ENCODE peak calls at places on chromosomes 4 and X, in six cellular contexts. H, J, M, S, Q and Z are unnamed samples.

GRCh38 chr4:154578919-154579318 is 11.6 kb downstream of the FGA start:
- DNase-seq in J (peak; percentile 23), S (no peak), M (peak; percentile 4), H (no peak), Q (no peak), Z (no peak)

GRCh38 chr4:60422440-60422839 is 777.7 kb upstream of the ADGRL3 start:
- DNase-seq in S (no peak), M (no peak), H (no peak), Q (no peak), J (no peak), Z (no peak)

GRCh38 chr4:112564706-112565270 is 48.8 kb upstream of the NEUROG2 start:
- DNase-seq in H (no peak), J (no peak), M (no peak), Q (no peak), S (no peak), Z (no peak)

GRCh38 chr4:159719531-159719930 is 616.7 kb downstream of the RAPGEF2 start:
- DNase-seq in S (no peak), J (no peak), H (no peak), Q (no peak), M (no peak), Z (no peak)

GRCh38 chr4:154577324-154577723 is 13.2 kb downstream of the FGA start:
- DNase-seq in H (no peak), M (no peak), J (no peak), S (no peak), Q (no peak), Z (no peak)

GRCh38 chr4:52103314-52103713 is 52.2 kb downstream of the SPATA18 start:
- DNase-seq in J (peak; percentile 59), M (peak; percentile 63), Q (no peak), H (peak; percentile 40), S (no peak), Z (no peak)

GRCh38 chr4:52751349-52751911 is at the start of gene ERVMER34-1:
- DNase-seq in Q (peak; percentile 62), M (peak; percentile 24), J (peak; percentile 9), H (peak; percentile 83), S (peak; percentile 39), Z (no peak)

GRCh38 chrX:154074199-154074598 is 23.3 kb downstream of the MECP2 start:
- DNase-seq in S (peak; percentile 48), J (peak; percentile 73), M (peak; percentile 43), H (peak; percentile 18), Q (no peak), Z (peak; percentile 16)

GRCh38 chr4:147546341-147546740 is 65.4 kb downstream of the EDNRA start:
- DNase-seq in M (peak; percentile 98), J (peak; percentile 97), Q (no peak), H (no peak), S (peak; percentile 14), Z (peak; percentile 94)

GRCh38 chr4:27006247-27006603 is 145.6 kb downstream of the STIM2 start:
- DNase-seq in H (no peak), S (no peak), J (peak; percentile 39), Q (no peak), M (no peak), Z (no peak)

GRCh38 chrX:153631931-153632611 is 14.9 kb upstream of the DUSP9 start:
- DNase-seq in J (no peak), Q (no peak), M (no peak), S (no peak), H (no peak), Z (no peak)

GRCh38 chr4:141654098-141654497 is 17.7 kb downstream of the IL15 start:
- DNase-seq in H (peak; percentile 30), J (peak; percentile 54), S (no peak), M (peak; percentile 28), Q (peak; percentile 28), Z (no peak)

GRCh38 chr4:19324175-19324574 is 927.5 kb upstream of the SLIT2 start:
- DNase-seq in Q (no peak), J (no peak), H (no peak), M (no peak), S (no peak), Z (no peak)

GRCh38 chr4:154609532-154609931 is 2.9 kb downstream of the FGG start:
- DNase-seq in H (no peak), Q (no peak), J (no peak), M (no peak), S (no peak), Z (no peak)

GRCh38 chrX:73127700-73128241 is 48.5 kb upstream of the PABPC1L2A start:
- DNase-seq in J (no peak), Q (no peak), S (no peak), M (no peak), H (peak; percentile 17), Z (no peak)

GRCh38 chrX:46670316-46670715 is 88.6 kb downstream of the SLC9A7 start:
- DNase-seq in H (no peak), J (no peak), Q (no peak), S (no peak), M (no peak), Z (no peak)

GRCh38 chrX:38181357-38181756 is 39.3 kb downstream of the SRPX start:
- DNase-seq in M (no peak), J (no peak), H (no peak), S (no peak), Q (no peak), Z (no peak)

DNA sequence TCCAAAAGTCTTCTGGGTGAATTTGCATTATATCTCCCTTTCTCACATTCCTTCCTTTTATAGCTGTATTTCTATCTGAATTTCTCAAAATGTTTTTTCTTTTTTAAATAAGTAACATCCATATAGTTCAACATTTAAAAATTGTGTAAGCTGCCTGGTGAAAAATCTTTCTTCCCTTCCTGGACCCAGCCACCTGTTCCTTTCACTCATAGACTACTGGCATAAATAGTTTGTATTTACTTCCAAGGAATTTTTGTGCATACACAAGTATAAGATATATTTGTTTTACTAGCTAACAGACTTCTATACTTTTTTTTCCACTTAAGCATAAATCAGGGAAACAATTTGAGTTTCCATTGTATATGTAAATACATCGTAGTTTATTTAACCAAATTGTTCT is 35.7 kb downstream of the PACRGL start:
- DNase-seq in S (no peak), M (no peak), J (no peak), H (no peak), Q (no peak), Z (no peak)
- H3K4me3 ChIP-seq in S (no peak overlapping the region), M (no peak overlapping the region), J (no peak overlapping the region), H (no peak overlapping the region), Q (no peak overlapping the region), Z (no peak overlapping the region)

GRCh38 chr4:186554485-186554884 is 882 bp downstream of the MTNR1A start:
- DNase-seq in J (peak; percentile 36), H (peak; percentile 46), M (peak; percentile 17), Q (peak; percentile 82), S (peak; percentile 28), Z (no peak)

GRCh38 chr4:186554890-186555827 is at the start of gene MTNR1A:
- DNase-seq in H (peak; percentile 63), J (peak; percentile 22), Q (peak; percentile 63), S (peak; percentile 19), M (no peak), Z (no peak)

GRCh38 chr4:186551849-186552248 is 3.5 kb downstream of the MTNR1A start:
- DNase-seq in S (no peak), J (no peak), M (no peak), H (no peak), Q (no peak), Z (no peak)

GRCh38 chr4:186557061-186557460 is 1.7 kb upstream of the MTNR1A start:
- DNase-seq in H (no peak), M (peak; percentile 28), S (no peak), Q (no peak), J (peak; percentile 32), Z (peak; percentile 4)

DNA sequence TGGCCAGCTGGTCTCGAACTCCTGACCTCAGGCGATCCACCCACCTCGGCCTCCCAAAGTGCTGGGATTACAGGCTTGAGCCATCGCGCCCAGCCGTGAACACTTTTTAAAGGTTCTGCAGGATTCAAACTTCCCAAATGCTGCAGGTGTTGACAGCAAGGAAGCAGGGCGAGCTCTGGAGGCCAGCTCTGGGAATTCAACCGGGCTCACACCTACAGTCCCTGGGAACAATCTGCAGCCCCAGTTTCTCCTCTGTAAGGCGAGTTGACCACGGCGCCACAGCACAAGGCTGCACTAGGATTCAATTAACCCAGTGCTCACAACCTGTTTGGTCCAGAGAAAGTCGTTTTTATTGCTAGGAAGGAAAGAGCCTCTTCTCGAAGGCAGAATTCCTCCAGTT is 1.6 kb downstream of the MTNR1A start:
- DNase-seq in H (peak; percentile 39), M (no peak), S (no peak), Q (peak; percentile 57), J (no peak), Z (no peak)
- H3K4me3 ChIP-seq in H (no peak overlapping the region), M (no peak overlapping the region), S (no peak overlapping the region), Q (peak overlapping the region; percentile 60), J (no peak overlapping the region), Z (no peak overlapping the region)

DNA sequence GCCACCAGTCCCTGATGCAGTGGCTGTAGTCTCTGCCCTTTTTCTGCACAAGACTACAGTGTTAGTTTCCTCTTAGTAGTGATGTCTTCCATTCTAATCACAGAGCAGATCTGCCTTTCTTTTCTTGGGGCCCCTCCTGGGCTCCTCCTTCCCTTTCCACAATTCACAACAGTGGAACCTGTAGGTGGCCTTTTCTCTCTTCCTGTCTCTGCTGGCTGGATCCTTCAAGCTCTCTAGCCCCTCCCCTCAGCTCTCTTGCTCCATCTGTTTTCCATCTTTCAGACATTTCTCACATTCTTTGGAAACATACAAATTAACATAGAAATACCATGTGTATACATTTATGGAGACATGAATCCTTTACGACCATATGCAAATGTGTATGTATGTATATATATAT is 284 bp upstream of the SPIN2A start:
- DNase-seq in M (peak; percentile 11), H (peak; percentile 23), S (no peak), Q (no peak), J (peak; percentile 18), Z (no peak)
- H3K4me3 ChIP-seq in M (no peak overlapping the region), H (peak overlapping the region; percentile 31), S (no peak overlapping the region), Q (no peak overlapping the region), J (peak overlapping the region; percentile 24), Z (peak overlapping the region; percentile 36)

DNA sequence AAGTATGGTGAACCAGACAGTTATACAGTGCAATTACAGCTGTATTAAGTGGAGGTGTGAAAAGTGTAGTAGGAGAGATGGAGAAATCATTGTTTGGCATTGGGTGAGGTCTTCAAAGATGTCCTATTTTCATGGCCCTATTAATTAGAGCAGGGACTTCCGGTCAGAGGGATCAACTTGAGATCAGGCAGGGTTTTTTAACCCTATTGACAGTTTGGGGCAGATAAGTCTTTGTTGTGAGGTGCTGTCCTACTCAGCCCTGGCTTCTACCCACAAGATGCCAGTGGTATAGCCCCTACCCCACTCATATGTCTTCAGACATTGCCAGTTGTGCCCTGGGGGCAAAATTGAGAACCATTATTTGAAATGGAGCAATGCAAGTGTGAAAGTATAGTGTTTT is 9.9 kb downstream of the USP9X start:
- DNase-seq in Q (no peak), S (no peak), H (no peak), M (no peak), J (no peak), Z (no peak)
- H3K4me3 ChIP-seq in Q (no peak overlapping the region), S (no peak overlapping the region), H (no peak overlapping the region), M (no peak overlapping the region), J (no peak overlapping the region), Z (no peak overlapping the region)

DNA sequence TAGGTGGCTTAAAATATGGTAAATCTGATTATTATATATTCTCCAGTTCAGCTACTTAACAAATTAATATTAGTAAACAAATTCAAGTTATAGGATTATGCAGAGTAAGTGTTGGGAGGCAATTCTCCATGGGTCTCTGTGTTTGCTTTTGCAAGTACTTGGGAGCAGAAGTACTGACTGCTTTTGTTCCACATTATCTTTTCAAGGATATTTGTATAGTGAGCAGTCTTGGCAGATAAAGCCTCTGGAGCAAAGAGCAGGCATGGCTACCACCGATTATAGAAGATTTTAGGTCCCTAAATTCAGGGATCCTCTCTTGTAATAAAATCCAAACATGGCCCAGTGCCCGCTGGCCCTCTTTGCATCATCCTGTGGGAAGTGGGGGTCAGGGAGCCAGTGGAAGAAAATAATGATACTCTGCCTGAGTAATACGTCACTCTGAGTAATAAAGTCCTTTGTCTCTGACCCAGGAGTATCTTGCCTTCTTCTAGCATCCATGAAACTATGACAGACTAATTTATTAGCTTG is 23.2 kb downstream of the NDNF start:
- DNase-seq in S (no peak), H (no peak), Q (no peak), J (no peak), M (no peak), Z (no peak)
- H3K4me3 ChIP-seq in S (no peak overlapping the region), H (no peak overlapping the region), Q (no peak overlapping the region), J (no peak overlapping the region), M (no peak overlapping the region), Z (no peak overlapping the region)